ENCODE peak calls at places on chromosomes 4 and X, in six cellular contexts. One of them, this sample, is unnamed.

GRCh38 chr4:98170035-98170434 is 26.8 kb upstream of the STPG2 start:
- DNase-seq in A549: no peak
- DNase-seq in body of pancreas: no peak
- DNase-seq in BJ: no peak
- DNase-seq in fibroblast of pulmonary artery: no peak
- DNase-seq in H9: no peak
- DNase-seq in this sample: no peak

GRCh38 chrX:49179358-49179757 is 6.8 kb downstream of the PRICKLE3 start:
- DNase-seq in fibroblast of pulmonary artery: no peak
- DNase-seq in BJ: no peak
- DNase-seq in body of pancreas: no peak
- DNase-seq in H9: no peak
- DNase-seq in A549: no peak
- DNase-seq in this sample: no peak

GRCh38 chr4:177380730-177381287 is 61.4 kb downstream of the AGA start:
- DNase-seq in H9: peak
- DNase-seq in A549: peak
- DNase-seq in body of pancreas: no peak
- DNase-seq in fibroblast of pulmonary artery: no peak
- DNase-seq in BJ: no peak
- DNase-seq in this sample: no peak

GRCh38 chr4:8342651-8343050 is 73.1 kb downstream of the HTRA3 start:
- DNase-seq in A549: no peak
- DNase-seq in body of pancreas: no peak
- DNase-seq in fibroblast of pulmonary artery: no peak
- DNase-seq in BJ: no peak
- DNase-seq in H9: peak
- DNase-seq in this sample: peak

GRCh38 chr4:89306486-89307184 is 965 bp downstream of the GPRIN3 start:
- DNase-seq in BJ: no peak
- DNase-seq in A549: no peak
- DNase-seq in fibroblast of pulmonary artery: no peak
- DNase-seq in body of pancreas: no peak
- DNase-seq in H9: no peak
- DNase-seq in this sample: no peak

GRCh38 chrX:95063554-95063953 is 1389.5 kb downstream of the FAM133A start:
- DNase-seq in BJ: no peak
- DNase-seq in A549: no peak
- DNase-seq in H9: no peak
- DNase-seq in body of pancreas: no peak
- DNase-seq in fibroblast of pulmonary artery: peak
- DNase-seq in this sample: no peak

GRCh38 chr4:2934077-2934812 is 29.0 kb downstream of the NOP14 start:
- DNase-seq in body of pancreas: peak
- DNase-seq in H9: no peak
- DNase-seq in A549: peak
- DNase-seq in BJ: no peak
- DNase-seq in fibroblast of pulmonary artery: peak
- DNase-seq in this sample: peak

GRCh38 chrX:47623540-47624027 is 3.9 kb upstream of the SYN1 start:
- DNase-seq in BJ: no peak
- DNase-seq in H9: peak
- DNase-seq in A549: peak
- DNase-seq in body of pancreas: peak
- DNase-seq in fibroblast of pulmonary artery: peak
- DNase-seq in this sample: peak

GRCh38 chr4:189202869-189203271 is 737.8 kb upstream of the FRG1 start:
- DNase-seq in A549: no peak
- DNase-seq in BJ: no peak
- DNase-seq in body of pancreas: no peak
- DNase-seq in fibroblast of pulmonary artery: peak
- DNase-seq in H9: no peak
- DNase-seq in this sample: no peak

GRCh38 chrX:103356023-103356798 is at the start of gene TCEAL9:
- DNase-seq in body of pancreas: peak
- DNase-seq in A549: peak
- DNase-seq in fibroblast of pulmonary artery: peak
- DNase-seq in H9: peak
- DNase-seq in BJ: no peak
- DNase-seq in this sample: peak

GRCh38 chr4:21887481-21887880 is 61.1 kb downstream of the KCNIP4 start:
- DNase-seq in H9: no peak
- DNase-seq in A549: no peak
- DNase-seq in fibroblast of pulmonary artery: no peak
- DNase-seq in BJ: no peak
- DNase-seq in body of pancreas: no peak
- DNase-seq in this sample: no peak

GRCh38 chrX:31435592-31435991 is 363.8 kb upstream of the FTHL17 start:
- DNase-seq in fibroblast of pulmonary artery: peak
- DNase-seq in H9: peak
- DNase-seq in A549: no peak
- DNase-seq in body of pancreas: no peak
- DNase-seq in BJ: no peak
- DNase-seq in this sample: peak

GRCh38 chr4:128639586-128640270 is 169.8 kb upstream of the JADE1 start:
- DNase-seq in BJ: no peak
- DNase-seq in H9: no peak
- DNase-seq in A549: no peak
- DNase-seq in fibroblast of pulmonary artery: peak
- DNase-seq in body of pancreas: no peak
- DNase-seq in this sample: no peak

GRCh38 chr4:77393981-77394380 is 211.6 kb upstream of the CXCL13 start:
- DNase-seq in body of pancreas: no peak
- DNase-seq in H9: no peak
- DNase-seq in BJ: no peak
- DNase-seq in fibroblast of pulmonary artery: no peak
- DNase-seq in A549: no peak
- DNase-seq in this sample: no peak

GRCh38 chr4:73698217-73698616 is 42.2 kb upstream of the CXCL8 start:
- DNase-seq in body of pancreas: no peak
- DNase-seq in fibroblast of pulmonary artery: peak
- DNase-seq in A549: no peak
- DNase-seq in BJ: no peak
- DNase-seq in H9: no peak
- DNase-seq in this sample: no peak

GRCh38 chr4:38949416-38950051 is 81.9 kb downstream of the FAM114A1 start:
- DNase-seq in body of pancreas: no peak
- DNase-seq in H9: no peak
- DNase-seq in BJ: no peak
- DNase-seq in A549: no peak
- DNase-seq in fibroblast of pulmonary artery: peak
- DNase-seq in this sample: no peak

GRCh38 chrX:39335447-39336235 is 534.4 kb downstream of the MID1IP1 start:
- DNase-seq in H9: no peak
- DNase-seq in body of pancreas: no peak
- DNase-seq in BJ: no peak
- DNase-seq in fibroblast of pulmonary artery: no peak
- DNase-seq in A549: no peak
- DNase-seq in this sample: no peak

GRCh38 chrX:45743081-45743533 is 542.4 kb upstream of the DIPK2B start:
- DNase-seq in A549: peak
- DNase-seq in fibroblast of pulmonary artery: peak
- DNase-seq in H9: peak
- DNase-seq in body of pancreas: no peak
- DNase-seq in BJ: no peak
- DNase-seq in this sample: no peak

GRCh38 chr4:106401157-106401556 is 32.6 kb upstream of the GIMD1 start:
- DNase-seq in fibroblast of pulmonary artery: no peak
- DNase-seq in A549: no peak
- DNase-seq in body of pancreas: no peak
- DNase-seq in H9: no peak
- DNase-seq in BJ: no peak
- DNase-seq in this sample: no peak

GRCh38 chr4:182876006-182876405 is 41.2 kb downstream of the DCTD start:
- DNase-seq in BJ: no peak
- DNase-seq in body of pancreas: no peak
- DNase-seq in fibroblast of pulmonary artery: no peak
- DNase-seq in A549: no peak
- DNase-seq in H9: no peak
- DNase-seq in this sample: no peak

GRCh38 chr4:7588002-7588401 is 153.3 kb upstream of the PSAPL1 start:
- DNase-seq in BJ: no peak
- DNase-seq in A549: no peak
- DNase-seq in H9: no peak
- DNase-seq in body of pancreas: no peak
- DNase-seq in fibroblast of pulmonary artery: no peak
- DNase-seq in this sample: no peak

GRCh38 chr4:75867135-75867534 is 35.1 kb downstream of the PPEF2 start:
- DNase-seq in A549: no peak
- DNase-seq in BJ: no peak
- DNase-seq in fibroblast of pulmonary artery: no peak
- DNase-seq in H9: no peak
- DNase-seq in body of pancreas: no peak
- DNase-seq in this sample: no peak

GRCh38 chrX:42754129-42754528 is 23.8 kb downstream of the PPP1R2C start:
- DNase-seq in body of pancreas: no peak
- DNase-seq in BJ: no peak
- DNase-seq in A549: no peak
- DNase-seq in H9: no peak
- DNase-seq in fibroblast of pulmonary artery: no peak
- DNase-seq in this sample: no peak

DNA sequence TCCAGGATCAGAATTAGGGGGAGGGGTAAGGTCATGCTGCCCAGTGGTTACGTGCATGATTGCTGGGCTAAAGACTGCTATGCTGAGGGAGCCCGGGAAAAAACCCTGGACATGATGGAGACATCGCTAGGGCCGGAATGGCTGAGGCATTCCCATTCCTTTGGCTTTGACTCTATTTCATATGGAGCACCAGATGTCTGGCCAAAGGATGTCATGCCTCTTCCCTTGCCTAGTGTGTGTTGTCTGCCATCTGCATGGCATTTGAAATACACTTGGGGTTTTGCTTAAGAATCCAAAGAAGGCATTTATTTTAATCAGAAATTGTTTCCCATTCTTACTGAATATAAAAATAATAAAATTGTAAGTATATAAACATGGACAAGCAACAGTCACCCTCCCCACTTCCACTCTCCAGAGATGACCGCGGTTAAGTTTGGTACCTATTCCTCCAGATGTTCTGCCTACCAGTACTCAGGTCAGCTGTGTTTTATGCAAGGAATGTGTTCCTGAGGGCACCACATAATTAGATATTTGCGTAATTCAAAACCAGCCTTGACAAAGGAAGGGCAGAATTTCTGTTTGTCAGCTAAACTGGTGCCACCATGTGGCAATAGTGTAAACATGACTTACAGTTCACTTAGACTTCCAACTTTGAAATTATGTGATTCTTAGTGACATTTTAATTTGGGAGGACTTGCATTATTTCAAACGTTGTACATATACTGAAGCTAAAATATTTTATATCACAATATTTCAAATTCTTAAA is 105.9 kb downstream of the CT47B1 start:
- DNase-seq in body of pancreas: no peak
- DNase-seq in A549: peak
- DNase-seq in BJ: peak
- DNase-seq in H9: no peak
- DNase-seq in fibroblast of pulmonary artery: peak
- DNase-seq in this sample: no peak
- TF ChIP-seq CTCF in body of pancreas: no peak
- TF ChIP-seq CTCF in A549: peak
- TF ChIP-seq CTCF in BJ: peak
- TF ChIP-seq CTCF in H9: peak
- TF ChIP-seq CTCF in fibroblast of pulmonary artery: peak
- TF ChIP-seq CTCF in this sample: no peak

GRCh38 chr4:124486423-124486822 is 226.1 kb downstream of the ANKRD50 start:
- DNase-seq in fibroblast of pulmonary artery: no peak
- DNase-seq in A549: no peak
- DNase-seq in H9: no peak
- DNase-seq in body of pancreas: no peak
- DNase-seq in BJ: no peak
- DNase-seq in this sample: no peak
- TF ChIP-seq CTCF in fibroblast of pulmonary artery: no peak
- TF ChIP-seq CTCF in A549: no peak
- TF ChIP-seq CTCF in H9: no peak
- TF ChIP-seq CTCF in body of pancreas: no peak
- TF ChIP-seq CTCF in BJ: no peak
- TF ChIP-seq CTCF in this sample: no peak

DNA sequence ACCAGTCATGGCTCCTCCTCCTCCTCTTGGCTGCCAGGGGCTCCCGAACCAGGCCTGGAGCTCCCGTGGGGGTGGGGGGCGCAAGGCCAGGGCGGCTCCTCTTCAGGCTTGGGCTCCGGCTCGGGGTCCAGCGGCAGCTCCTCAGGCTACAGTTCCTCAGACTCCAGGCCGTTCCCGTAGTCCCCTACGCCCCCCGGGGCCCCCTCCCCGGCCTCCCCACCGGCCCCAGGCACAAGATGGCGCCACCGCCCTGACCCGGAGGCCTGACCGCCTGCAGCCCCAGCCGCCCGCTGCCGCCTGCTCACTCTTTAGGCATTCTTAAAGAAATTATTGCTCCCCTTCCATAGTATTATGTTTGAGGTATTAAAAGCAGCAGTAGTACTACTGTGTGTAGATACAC is 54.5 kb downstream of the TAF1 start:
- DNase-seq in H9: peak
- DNase-seq in BJ: no peak
- DNase-seq in A549: no peak
- DNase-seq in fibroblast of pulmonary artery: no peak
- DNase-seq in body of pancreas: no peak
- DNase-seq in this sample: peak
- TF ChIP-seq CTCF in H9: peak
- TF ChIP-seq CTCF in BJ: no peak
- TF ChIP-seq CTCF in A549: no peak
- TF ChIP-seq CTCF in fibroblast of pulmonary artery: no peak
- TF ChIP-seq CTCF in body of pancreas: no peak
- TF ChIP-seq CTCF in this sample: no peak

GRCh38 chr4:10066704-10067651 is 45.7 kb upstream of the SLC2A9 start:
- DNase-seq in A549: no peak
- DNase-seq in body of pancreas: no peak
- DNase-seq in BJ: no peak
- DNase-seq in fibroblast of pulmonary artery: no peak
- DNase-seq in H9: peak
- DNase-seq in this sample: no peak

GRCh38 chr4:10069065-10069626 is 47.5 kb downstream of the WDR1 start:
- DNase-seq in fibroblast of pulmonary artery: no peak
- DNase-seq in A549: no peak
- DNase-seq in BJ: no peak
- DNase-seq in body of pancreas: no peak
- DNase-seq in H9: peak
- DNase-seq in this sample: no peak

GRCh38 chr4:10063544-10064300 is 42.4 kb upstream of the SLC2A9 start:
- DNase-seq in fibroblast of pulmonary artery: peak
- DNase-seq in A549: no peak
- DNase-seq in BJ: peak
- DNase-seq in body of pancreas: peak
- DNase-seq in H9: peak
- DNase-seq in this sample: peak

GRCh38 chr4:10061650-10062415 is 40.5 kb upstream of the SLC2A9 start:
- DNase-seq in BJ: no peak
- DNase-seq in fibroblast of pulmonary artery: peak
- DNase-seq in H9: no peak
- DNase-seq in body of pancreas: no peak
- DNase-seq in A549: no peak
- DNase-seq in this sample: no peak

DNA sequence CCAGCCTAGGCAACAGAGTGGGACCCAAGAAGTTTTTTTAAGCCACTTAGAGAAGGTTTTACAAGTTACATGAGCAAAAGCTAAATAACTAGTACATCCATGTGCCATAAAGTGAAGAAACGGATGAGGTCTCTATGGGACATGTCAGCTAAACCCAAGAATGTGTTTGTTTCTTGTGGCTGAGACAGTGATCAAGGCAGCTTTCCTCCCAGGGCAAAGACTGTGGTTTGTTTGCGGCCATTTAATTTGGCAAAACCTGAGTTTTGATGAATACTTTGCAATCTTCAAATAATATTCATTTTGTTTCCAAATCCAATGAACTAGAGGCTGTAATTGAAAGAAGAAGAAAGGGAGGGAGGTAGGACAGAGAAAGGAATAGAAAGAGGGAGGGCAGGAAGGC is 44.9 kb upstream of the SLC2A9 start:
- DNase-seq in A549: no peak
- DNase-seq in H9: no peak
- DNase-seq in BJ: no peak
- DNase-seq in body of pancreas: no peak
- DNase-seq in fibroblast of pulmonary artery: no peak
- DNase-seq in this sample: no peak
- TF ChIP-seq CTCF in A549: no peak
- TF ChIP-seq CTCF in H9: no peak
- TF ChIP-seq CTCF in BJ: no peak
- TF ChIP-seq CTCF in body of pancreas: no peak
- TF ChIP-seq CTCF in fibroblast of pulmonary artery: no peak
- TF ChIP-seq CTCF in this sample: no peak

This sample was measured in endothelial cell.